ENCODE peak calls at places on chromosomes 16 and 17, in nine cellular contexts. One of them, this sample, is unnamed.

GRCh38 chr16:60788631-60789030 is 1247.6 kb downstream of the CDH8 start:
- DNase-seq in body of pancreas: no peak
- DNase-seq in PC-3: no peak
- DNase-seq in skeletal muscle cell: no peak
- DNase-seq in fibroblast of pulmonary artery: no peak
- DNase-seq in GM23248: no peak
- DNase-seq in AG04450: no peak
- DNase-seq in cardiac muscle cell: no peak
- DNase-seq in mammary epithelial cell: no peak
- DNase-seq in this sample: no peak

GRCh38 chr16:56825821-56826220 is 39.2 kb upstream of the SLC12A3 start:
- DNase-seq in body of pancreas: no peak
- DNase-seq in PC-3: no peak
- DNase-seq in skeletal muscle cell: no peak
- DNase-seq in fibroblast of pulmonary artery: no peak
- DNase-seq in GM23248: peak
- DNase-seq in AG04450: no peak
- DNase-seq in cardiac muscle cell: no peak
- DNase-seq in mammary epithelial cell: no peak
- DNase-seq in this sample: no peak

GRCh38 chr17:16444258-16444886 is 29.0 kb downstream of the TRPV2 start:
- DNase-seq in body of pancreas: peak
- DNase-seq in PC-3: peak
- DNase-seq in skeletal muscle cell: no peak
- DNase-seq in fibroblast of pulmonary artery: no peak
- DNase-seq in GM23248: no peak
- DNase-seq in AG04450: no peak
- DNase-seq in cardiac muscle cell: no peak
- DNase-seq in mammary epithelial cell: no peak
- DNase-seq in this sample: no peak

GRCh38 chr17:18093616-18094408 is 6.1 kb downstream of the DRG2 start:
- DNase-seq in body of pancreas: no peak
- DNase-seq in PC-3: peak
- DNase-seq in skeletal muscle cell: no peak
- DNase-seq in fibroblast of pulmonary artery: peak
- DNase-seq in GM23248: peak
- DNase-seq in AG04450: peak
- DNase-seq in cardiac muscle cell: peak
- DNase-seq in mammary epithelial cell: peak
- DNase-seq in this sample: no peak

GRCh38 chr16:391885-392335 is 5.1 kb upstream of the NME4 start:
- DNase-seq in body of pancreas: peak
- DNase-seq in PC-3: peak
- DNase-seq in skeletal muscle cell: no peak
- DNase-seq in fibroblast of pulmonary artery: peak
- DNase-seq in GM23248: peak
- DNase-seq in AG04450: peak
- DNase-seq in cardiac muscle cell: peak
- DNase-seq in mammary epithelial cell: peak
- DNase-seq in this sample: peak

GRCh38 chr16:65867276-65867990 is 499.1 kb upstream of the CDH5 start:
- DNase-seq in body of pancreas: no peak
- DNase-seq in PC-3: no peak
- DNase-seq in skeletal muscle cell: no peak
- DNase-seq in fibroblast of pulmonary artery: no peak
- DNase-seq in GM23248: no peak
- DNase-seq in AG04450: no peak
- DNase-seq in cardiac muscle cell: no peak
- DNase-seq in mammary epithelial cell: no peak
- DNase-seq in this sample: no peak

GRCh38 chr16:4318171-4318910 is 2.5 kb downstream of the GLIS2 start:
- DNase-seq in body of pancreas: no peak
- DNase-seq in PC-3: no peak
- DNase-seq in skeletal muscle cell: no peak
- DNase-seq in fibroblast of pulmonary artery: no peak
- DNase-seq in GM23248: no peak
- DNase-seq in AG04450: no peak
- DNase-seq in cardiac muscle cell: peak
- DNase-seq in mammary epithelial cell: no peak
- DNase-seq in this sample: no peak

GRCh38 chr17:2178798-2179505 is 124.0 kb downstream of the HIC1 start:
- DNase-seq in body of pancreas: no peak
- DNase-seq in PC-3: no peak
- DNase-seq in skeletal muscle cell: no peak
- DNase-seq in fibroblast of pulmonary artery: no peak
- DNase-seq in GM23248: peak
- DNase-seq in AG04450: no peak
- DNase-seq in cardiac muscle cell: no peak
- DNase-seq in mammary epithelial cell: no peak
- DNase-seq in this sample: no peak

GRCh38 chr16:74923766-74924460 is 61.0 kb downstream of the WDR59 start:
- DNase-seq in body of pancreas: peak
- DNase-seq in PC-3: no peak
- DNase-seq in skeletal muscle cell: no peak
- DNase-seq in fibroblast of pulmonary artery: peak
- DNase-seq in GM23248: no peak
- DNase-seq in AG04450: no peak
- DNase-seq in cardiac muscle cell: no peak
- DNase-seq in mammary epithelial cell: no peak
- DNase-seq in this sample: no peak

GRCh38 chr17:62749926-62750325 is 58.2 kb downstream of the MARCHF10 start:
- DNase-seq in body of pancreas: no peak
- DNase-seq in PC-3: no peak
- DNase-seq in skeletal muscle cell: no peak
- DNase-seq in fibroblast of pulmonary artery: no peak
- DNase-seq in GM23248: no peak
- DNase-seq in AG04450: no peak
- DNase-seq in cardiac muscle cell: no peak
- DNase-seq in mammary epithelial cell: no peak
- DNase-seq in this sample: no peak

GRCh38 chr17:56779898-56780777 is 53.6 kb downstream of the C17orf67 start:
- DNase-seq in body of pancreas: peak
- DNase-seq in PC-3: peak
- DNase-seq in skeletal muscle cell: no peak
- DNase-seq in fibroblast of pulmonary artery: peak
- DNase-seq in GM23248: peak
- DNase-seq in AG04450: peak
- DNase-seq in cardiac muscle cell: peak
- DNase-seq in mammary epithelial cell: peak
- DNase-seq in this sample: no peak

GRCh38 chr17:73166731-73167581 is 2.1 kb downstream of the SSTR2 start:
- DNase-seq in body of pancreas: no peak
- DNase-seq in PC-3: no peak
- DNase-seq in skeletal muscle cell: no peak
- DNase-seq in fibroblast of pulmonary artery: no peak
- DNase-seq in GM23248: peak
- DNase-seq in AG04450: no peak
- DNase-seq in cardiac muscle cell: no peak
- DNase-seq in mammary epithelial cell: no peak
- DNase-seq in this sample: no peak

GRCh38 chr16:4897328-4897727 is 39.6 kb downstream of the PPL start:
- DNase-seq in body of pancreas: no peak
- DNase-seq in PC-3: no peak
- DNase-seq in skeletal muscle cell: no peak
- DNase-seq in fibroblast of pulmonary artery: no peak
- DNase-seq in GM23248: no peak
- DNase-seq in AG04450: no peak
- DNase-seq in cardiac muscle cell: no peak
- DNase-seq in mammary epithelial cell: no peak
- DNase-seq in this sample: no peak

GRCh38 chr16:89562027-89562599 is 1.6 kb downstream of the RPL13 start:
- DNase-seq in body of pancreas: peak
- DNase-seq in PC-3: peak
- DNase-seq in skeletal muscle cell: no peak
- DNase-seq in fibroblast of pulmonary artery: no peak
- DNase-seq in GM23248: no peak
- DNase-seq in AG04450: no peak
- DNase-seq in cardiac muscle cell: no peak
- DNase-seq in mammary epithelial cell: no peak
- DNase-seq in this sample: no peak

GRCh38 chr16:6195966-6196365 is 1098.4 kb upstream of the EEF2KMT start:
- DNase-seq in body of pancreas: no peak
- DNase-seq in PC-3: no peak
- DNase-seq in skeletal muscle cell: no peak
- DNase-seq in fibroblast of pulmonary artery: no peak
- DNase-seq in GM23248: no peak
- DNase-seq in AG04450: no peak
- DNase-seq in cardiac muscle cell: no peak
- DNase-seq in mammary epithelial cell: no peak
- DNase-seq in this sample: no peak
- H3K4me3 ChIP-seq in body of pancreas: no peak
- H3K4me3 ChIP-seq in PC-3: no peak
- H3K4me3 ChIP-seq in skeletal muscle cell: no peak
- H3K4me3 ChIP-seq in fibroblast of pulmonary artery: no peak
- H3K4me3 ChIP-seq in GM23248: no peak
- H3K4me3 ChIP-seq in AG04450: no peak
- H3K4me3 ChIP-seq in cardiac muscle cell: no peak
- H3K4me3 ChIP-seq in mammary epithelial cell: no peak
- H3K4me3 ChIP-seq in this sample: no peak

DNA sequence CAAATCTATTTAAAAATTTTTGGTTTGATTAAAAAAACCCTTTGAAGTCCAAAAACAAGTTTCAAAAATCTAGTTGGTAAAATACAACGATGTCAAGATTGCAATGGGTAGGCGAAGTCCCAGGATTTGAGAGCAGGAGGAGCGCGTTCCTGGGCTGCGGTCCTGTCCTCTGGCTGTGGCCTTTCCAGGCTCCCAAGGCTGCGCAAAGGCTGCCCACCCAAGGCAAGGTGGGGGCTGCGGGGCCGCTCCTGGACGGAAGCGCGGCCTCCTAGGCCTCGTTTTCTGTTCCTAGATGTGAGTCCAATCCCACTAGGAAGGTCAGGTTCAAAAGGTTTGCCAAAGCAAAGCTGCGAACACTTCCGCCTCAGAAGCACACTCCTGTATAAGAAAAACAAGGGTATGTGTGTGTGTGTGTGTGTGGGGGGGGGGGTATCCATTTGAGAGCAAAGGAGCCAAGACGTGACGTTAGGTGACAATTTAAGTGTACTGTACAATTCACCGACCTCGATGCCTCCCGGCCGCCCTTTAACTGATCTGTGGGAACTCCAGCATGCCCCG is 9.2 kb downstream of the AHSP start:
- DNase-seq in body of pancreas: peak
- DNase-seq in PC-3: no peak
- DNase-seq in skeletal muscle cell: no peak
- DNase-seq in fibroblast of pulmonary artery: no peak
- DNase-seq in GM23248: no peak
- DNase-seq in AG04450: no peak
- DNase-seq in cardiac muscle cell: no peak
- DNase-seq in mammary epithelial cell: no peak
- DNase-seq in this sample: no peak
- H3K4me3 ChIP-seq in body of pancreas: no peak
- H3K4me3 ChIP-seq in PC-3: no peak
- H3K4me3 ChIP-seq in skeletal muscle cell: no peak
- H3K4me3 ChIP-seq in fibroblast of pulmonary artery: no peak
- H3K4me3 ChIP-seq in GM23248: no peak
- H3K4me3 ChIP-seq in AG04450: no peak
- H3K4me3 ChIP-seq in cardiac muscle cell: no peak
- H3K4me3 ChIP-seq in mammary epithelial cell: no peak
- H3K4me3 ChIP-seq in this sample: no peak

DNA sequence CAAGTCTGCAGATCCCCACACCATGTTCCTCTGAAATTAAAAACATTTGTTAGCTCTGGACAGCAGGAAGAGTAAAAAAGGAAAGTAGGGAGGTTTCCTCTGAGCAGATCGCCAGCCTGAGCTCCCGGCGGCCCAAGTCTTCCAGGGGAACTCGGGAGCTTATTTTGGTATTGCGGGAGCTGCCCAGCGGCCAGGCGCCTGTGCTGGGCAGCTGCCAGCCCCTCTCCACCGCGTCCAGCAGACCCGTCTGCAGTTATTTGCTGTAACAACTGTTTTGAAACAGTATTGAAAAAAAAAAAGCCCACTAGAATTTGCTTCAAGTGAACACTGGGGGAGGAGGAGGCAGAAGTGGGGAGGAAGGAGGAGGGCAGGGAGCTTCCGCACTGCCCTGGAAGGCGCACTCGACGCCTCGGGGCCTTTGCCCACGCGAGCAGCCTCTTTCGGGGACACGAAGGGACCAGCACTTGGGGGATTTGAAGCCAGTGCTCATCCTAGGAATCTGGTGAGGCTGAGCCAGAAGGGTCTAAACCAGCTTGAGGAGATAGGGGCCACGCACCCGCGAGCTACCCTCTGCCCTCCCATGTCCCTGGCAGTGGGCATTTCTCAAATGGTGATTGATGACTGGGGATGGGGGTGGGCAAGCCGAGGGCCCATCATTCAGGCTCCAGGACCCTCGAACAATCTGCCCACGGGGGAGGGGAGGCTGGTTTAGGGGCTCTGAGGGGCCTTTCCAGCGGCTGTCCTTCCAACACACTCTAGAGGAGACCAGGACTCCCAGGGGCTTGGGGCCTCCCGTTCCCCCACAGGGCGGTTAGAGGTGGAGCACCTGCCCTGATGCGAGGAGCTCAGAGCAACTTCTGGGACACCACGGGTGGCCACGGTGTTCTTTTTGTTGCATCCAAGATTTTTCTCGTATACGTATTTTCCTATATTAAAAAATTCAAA is 3.0 kb upstream of the BAHCC1 start:
- DNase-seq in body of pancreas: peak
- DNase-seq in PC-3: no peak
- DNase-seq in skeletal muscle cell: peak
- DNase-seq in fibroblast of pulmonary artery: peak
- DNase-seq in GM23248: peak
- DNase-seq in AG04450: no peak
- DNase-seq in cardiac muscle cell: peak
- DNase-seq in mammary epithelial cell: no peak
- DNase-seq in this sample: no peak
- H3K4me3 ChIP-seq in body of pancreas: peak
- H3K4me3 ChIP-seq in PC-3: peak
- H3K4me3 ChIP-seq in skeletal muscle cell: peak
- H3K4me3 ChIP-seq in fibroblast of pulmonary artery: peak
- H3K4me3 ChIP-seq in GM23248: peak
- H3K4me3 ChIP-seq in AG04450: peak
- H3K4me3 ChIP-seq in cardiac muscle cell: peak
- H3K4me3 ChIP-seq in mammary epithelial cell: peak
- H3K4me3 ChIP-seq in this sample: peak

DNA sequence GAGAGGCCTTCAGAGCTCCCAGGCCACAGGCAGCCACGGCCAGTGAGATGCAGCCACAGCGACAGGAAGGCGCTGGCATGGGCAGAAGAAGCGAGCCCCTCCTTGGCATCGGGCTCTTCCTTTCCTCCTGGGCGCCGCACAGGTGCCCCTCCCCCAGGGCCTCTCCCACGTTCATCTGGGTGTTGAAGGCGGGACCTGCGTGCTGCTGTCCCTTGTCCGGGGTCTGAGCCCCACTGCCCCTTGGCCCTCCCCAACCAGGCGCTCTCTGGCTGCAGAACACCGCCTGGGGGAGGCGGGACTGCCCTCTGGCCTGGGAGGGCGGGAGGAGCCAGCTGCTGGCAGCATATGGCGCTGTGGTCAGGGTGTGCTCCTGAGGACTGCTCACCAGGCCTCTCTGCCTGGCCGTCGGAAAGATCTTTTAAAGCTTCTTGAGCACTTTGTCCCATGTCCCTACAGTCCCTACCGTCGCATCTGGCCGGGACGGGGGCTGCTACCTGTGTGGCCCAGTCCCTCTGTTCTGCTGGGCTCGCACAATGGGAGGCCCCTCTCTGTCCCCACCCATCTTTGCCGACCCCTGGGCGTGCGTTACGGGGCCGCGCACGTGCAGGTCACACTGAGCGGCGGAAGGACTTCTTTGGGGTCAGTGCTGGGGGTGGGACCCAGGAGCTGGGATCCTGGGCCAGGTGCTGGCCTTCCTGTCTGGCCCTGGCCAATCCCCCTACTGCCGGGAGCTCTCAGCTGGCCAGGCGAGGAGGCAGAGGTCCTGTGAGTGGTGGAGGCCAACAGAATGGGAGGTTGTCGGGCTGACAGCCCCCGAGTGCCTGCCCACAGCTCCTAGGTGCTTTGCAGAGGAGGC is 1.7 kb downstream of the SLC25A10 start:
- DNase-seq in body of pancreas: peak
- DNase-seq in PC-3: peak
- DNase-seq in skeletal muscle cell: no peak
- DNase-seq in fibroblast of pulmonary artery: no peak
- DNase-seq in GM23248: no peak
- DNase-seq in AG04450: no peak
- DNase-seq in cardiac muscle cell: no peak
- DNase-seq in mammary epithelial cell: no peak
- DNase-seq in this sample: no peak
- H3K4me3 ChIP-seq in body of pancreas: peak
- H3K4me3 ChIP-seq in PC-3: peak
- H3K4me3 ChIP-seq in skeletal muscle cell: no peak
- H3K4me3 ChIP-seq in fibroblast of pulmonary artery: no peak
- H3K4me3 ChIP-seq in GM23248: no peak
- H3K4me3 ChIP-seq in AG04450: peak
- H3K4me3 ChIP-seq in cardiac muscle cell: no peak
- H3K4me3 ChIP-seq in mammary epithelial cell: peak
- H3K4me3 ChIP-seq in this sample: peak

This sample was measured in kidney epithelial cell.